ENCODE peak calls at places on chromosomes 5 and 9, in six cellular contexts. S is fibroblast of the conjunctiva; Z is stimulated activated CD8-positive, alpha-beta memory T cell treated with anti-CD3 and anti-CD28 coated beads, Interleukin-7, amount 100 ng/mL, for 24 hours; K is sigmoid colon; A is Ammon's horn; G is A172. N is an unnamed sample.

GRCh38 chr9:125690679-125691078 is 16.3 kb downstream of the MAPKAP1 start:
- DNase-seq in S (no peak), Z (no peak), K (no peak), A (no peak), G (no peak), N (no peak)

GRCh38 chr9:131827821-131828369 is 88.0 kb upstream of the RAPGEF1 start:
- DNase-seq in S (no peak), Z (no peak), K (no peak), A (no peak), G (no peak), N (no peak)

GRCh38 chr5:429453-430188 is 13.4 kb upstream of the EXOC3 start:
- DNase-seq in S (peak; percentile 12), Z (no peak), K (peak; percentile 63), A (no peak), G (no peak), N (no peak)

GRCh38 chr9:86876797-86877196 is 70.5 kb downstream of the GAS1 start:
- DNase-seq in S (no peak), Z (no peak), K (no peak), A (no peak), G (no peak), N (no peak)

GRCh38 chr5:111954516-111955337 is 197.7 kb upstream of the NREP start:
- DNase-seq in S (no peak), Z (no peak), K (no peak), A (no peak), G (no peak), N (no peak)

GRCh38 chr5:100553209-100553608 is 18.0 kb downstream of the FAM174A start:
- DNase-seq in S (no peak), Z (no peak), K (no peak), A (no peak), G (no peak), N (no peak)

GRCh38 chr5:110549301-110549700 is 177.2 kb downstream of the TMEM232 start:
- DNase-seq in S (no peak), Z (no peak), K (no peak), A (no peak), G (no peak), N (no peak)

GRCh38 chr9:36874921-36875320 is 159.1 kb downstream of the PAX5 start:
- DNase-seq in S (no peak), Z (no peak), K (peak; percentile 8), A (no peak), G (peak; percentile 3), N (peak; percentile 8)

GRCh38 chr5:145470382-145470979 is 364.7 kb downstream of the PRELID2 start:
- DNase-seq in S (no peak), Z (no peak), K (no peak), A (no peak), G (no peak), N (no peak)

GRCh38 chr9:121718063-121718462 is 66.6 kb downstream of the DAB2IP start:
- DNase-seq in S (no peak), Z (no peak), K (peak; percentile 81), A (peak; percentile 88), G (no peak), N (no peak)

GRCh38 chr9:13513262-13513661 is 233.8 kb upstream of the MPDZ start:
- DNase-seq in S (peak; percentile 24), Z (no peak), K (no peak), A (no peak), G (no peak), N (no peak)

GRCh38 chr9:94819161-94819677 is 92.7 kb downstream of the AOPEP start:
- DNase-seq in S (no peak), Z (no peak), K (no peak), A (no peak), G (no peak), N (no peak)

GRCh38 chr5:150999704-151000452 is 20.5 kb upstream of the GPX3 start:
- DNase-seq in S (no peak), Z (no peak), K (peak; percentile 85), A (peak; percentile 38), G (no peak), N (no peak)

GRCh38 chr5:72378636-72379289 is 58.6 kb downstream of the PTCD2 start:
- DNase-seq in S (peak; percentile 82), Z (no peak), K (no peak), A (no peak), G (peak; percentile 82), N (no peak)

GRCh38 chr9:126520453-126520852 is 93.3 kb upstream of the LMX1B start:
- DNase-seq in S (no peak), Z (no peak), K (no peak), A (no peak), G (no peak), N (no peak)

GRCh38 chr5:56279291-56279690 is 46.2 kb upstream of the ANKRD55 start:
- DNase-seq in S (no peak), Z (no peak), K (no peak), A (no peak), G (no peak), N (no peak)

GRCh38 chr9:87238545-87238944 is 259.1 kb upstream of the DAPK1 start:
- DNase-seq in S (no peak), Z (no peak), K (no peak), A (no peak), G (no peak), N (no peak)

GRCh38 chr5:143592648-143593047 is 189.2 kb upstream of the NR3C1 start:
- DNase-seq in S (no peak), Z (no peak), K (no peak), A (no peak), G (peak; percentile 23), N (no peak)

GRCh38 chr5:78778538-78778937 is 130.0 kb upstream of the LHFPL2 start:
- DNase-seq in S (no peak), Z (no peak), K (no peak), A (no peak), G (peak; percentile 78), N (no peak)

GRCh38 chr5:110757118-110757729 is 18.4 kb downstream of the SLC25A46 start:
- DNase-seq in S (peak; percentile 62), Z (no peak), K (no peak), A (peak; percentile 50), G (peak; percentile 61), N (no peak)

GRCh38 chr9:124795881-124796415 is 19.0 kb downstream of the OLFML2A start:
- DNase-seq in S (no peak), Z (no peak), K (no peak), A (no peak), G (no peak), N (no peak)

GRCh38 chr9:20319641-20320337 is 302.5 kb downstream of the MLLT3 start:
- DNase-seq in S (peak; percentile 18), Z (no peak), K (no peak), A (no peak), G (peak; percentile 95), N (peak; percentile 73)